ENCODE peak calls at places on chromosome 3, in five cellular contexts. W is pancreas, A is HCT116, P is tibial artery, I is lower leg skin. E is an unnamed sample.

GRCh38 chr3:14124223-14124614 is 451 bp downstream of the CHCHD4 start:
- DNase-seq in W (peak), A (no peak), P (peak), I (no peak), E (peak)

GRCh38 chr3:108883373-108883772 is 60.8 kb downstream of the TRAT1 start:
- DNase-seq in W (no peak), A (no peak), P (no peak), I (no peak), E (no peak)

GRCh38 chr3:121481116-121481895 is 64.5 kb downstream of the POLQ start:
- DNase-seq in W (no peak), A (no peak), P (no peak), I (no peak), E (no peak)

GRCh38 chr3:128282392-128283196 is 129.3 kb downstream of the EEFSEC start:
- DNase-seq in W (peak), A (no peak), P (peak), I (no peak), E (peak)

GRCh38 chr3:100781311-100781710 is 72.0 kb downstream of the TFG start:
- DNase-seq in W (no peak), A (no peak), P (no peak), I (no peak), E (no peak)

GRCh38 chr3:172089250-172089649 is 49.9 kb downstream of the FNDC3B start:
- DNase-seq in W (no peak), A (no peak), P (no peak), I (no peak), E (no peak)

GRCh38 chr3:109188726-109189125 is 52.2 kb downstream of the C3orf85 start:
- DNase-seq in W (no peak), A (no peak), P (no peak), I (no peak), E (no peak)

GRCh38 chr3:73036694-73037368 is 24.6 kb upstream of the EBLN2 start:
- DNase-seq in W (no peak), A (no peak), P (no peak), I (no peak), E (no peak)

GRCh38 chr3:113166719-113167492 is 44.5 kb upstream of the BOC start:
- DNase-seq in W (no peak), A (no peak), P (peak), I (no peak), E (no peak)

GRCh38 chr3:41301548-41301947 is 102.2 kb downstream of the CTNNB1 start:
- DNase-seq in W (no peak), A (no peak), P (no peak), I (no peak), E (no peak)

GRCh38 chr3:178455264-178455663 is 81.0 kb upstream of the KCNMB2 start:
- DNase-seq in W (no peak), A (no peak), P (no peak), I (no peak), E (no peak)

GRCh38 chr3:42014949-42015533 is 53.1 kb upstream of the ULK4 start:
- DNase-seq in W (peak), A (no peak), P (peak), I (peak), E (peak)

GRCh38 chr3:119559441-119559963 is at the start of gene CD80:
- DNase-seq in W (no peak), A (peak), P (peak), I (peak), E (peak)

GRCh38 chr3:17466028-17466427 is 276.4 kb downstream of the TBC1D5 start:
- DNase-seq in W (no peak), A (no peak), P (no peak), I (no peak), E (no peak)

GRCh38 chr3:42758126-42758525 is 14.9 kb downstream of the CCDC13 start:
- DNase-seq in W (no peak), A (no peak), P (peak), I (no peak), E (peak)

GRCh38 chr3:58116161-58116955 is 94.4 kb downstream of the DNASE1L3 start:
- DNase-seq in W (peak), A (no peak), P (no peak), I (no peak), E (no peak)

GRCh38 chr3:58109752-58110151 is 101.0 kb downstream of the DNASE1L3 start:
- DNase-seq in W (no peak), A (no peak), P (no peak), I (no peak), E (no peak)

GRCh38 chr3:58107597-58107996 is 99.4 kb downstream of the FLNB start:
- DNase-seq in W (no peak), A (no peak), P (no peak), I (no peak), E (no peak)

GRCh38 chr3:58112185-58112535 is 98.6 kb downstream of the DNASE1L3 start:
- DNase-seq in W (peak), A (no peak), P (no peak), I (no peak), E (no peak)

DNA sequence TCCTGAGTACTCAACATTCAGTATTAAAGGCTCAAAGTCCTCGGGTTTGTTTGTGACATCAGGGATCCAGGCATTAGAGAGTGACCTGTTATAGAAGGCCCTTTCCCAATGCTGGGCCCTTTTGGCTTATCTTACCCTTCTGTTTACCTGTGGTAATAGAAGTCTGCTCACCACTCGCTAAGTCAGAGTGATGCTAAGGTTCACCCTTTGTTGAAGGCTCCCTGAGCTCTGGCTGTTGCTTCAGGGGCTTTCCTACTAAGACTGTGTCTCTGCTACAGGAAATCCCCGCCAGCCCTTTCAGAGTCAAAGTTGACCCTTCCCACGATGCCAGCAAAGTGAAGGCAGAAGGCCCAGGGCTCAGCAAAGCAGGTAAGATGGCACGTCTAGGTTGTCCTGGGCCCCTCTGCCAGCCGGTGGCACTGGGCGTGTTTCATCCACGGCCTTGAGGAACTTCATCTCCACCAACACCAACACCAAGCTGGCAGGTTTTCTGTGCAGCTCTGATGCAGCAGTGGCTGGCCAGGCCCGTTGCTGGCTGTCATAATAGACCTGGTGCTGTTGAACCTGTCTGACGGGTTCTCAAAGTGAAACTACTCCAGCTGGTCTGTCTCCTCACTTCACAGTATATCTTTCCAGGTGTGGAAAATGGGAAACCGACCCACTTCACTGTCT is 99.1 kb downstream of the DNASE1L3 start:
- DNase-seq in W (peak), A (no peak), P (no peak), I (peak), E (no peak)
- H3K4me3 ChIP-seq in W (no peak), A (no peak), P (no peak), I (no peak), E (no peak)

GRCh38 chr3:51382947-51383578 is 2.0 kb upstream of the MANF start:
- DNase-seq in W (peak), A (no peak), P (no peak), I (no peak), E (peak)
- H3K4me3 ChIP-seq in W (no peak), A (peak), P (no peak), I (no peak), E (no peak)

DNA sequence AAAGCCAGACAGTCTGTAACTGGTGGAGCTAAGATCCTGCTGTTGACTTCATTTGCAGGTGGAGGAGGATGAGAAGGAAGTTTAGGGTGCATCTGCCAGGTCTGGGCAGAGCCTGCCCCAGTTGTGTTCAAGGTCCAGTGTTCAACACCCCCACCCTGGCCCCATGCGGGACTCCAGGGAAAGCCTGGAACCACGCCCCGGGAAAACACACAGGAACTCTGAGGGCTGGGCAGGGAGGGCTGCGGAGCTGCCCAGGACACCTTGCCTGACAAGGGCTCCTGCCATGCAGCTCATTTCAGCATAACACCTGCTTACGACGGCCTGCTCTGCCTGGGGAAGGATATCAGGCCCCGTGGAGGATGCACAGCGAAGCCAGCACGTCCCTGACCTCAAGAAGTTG is 286.3 kb downstream of the XXYLT1 start:
- DNase-seq in W (no peak), A (no peak), P (no peak), I (no peak), E (no peak)
- H3K4me3 ChIP-seq in W (no peak), A (peak), P (peak), I (no peak), E (peak)

GRCh38 chr3:71690222-71690821 is 34.9 kb downstream of the EIF4E3 start:
- DNase-seq in W (no peak), A (no peak), P (no peak), I (no peak), E (no peak)

GRCh38 chr3:71692139-71692538 is 33.1 kb downstream of the EIF4E3 start:
- DNase-seq in W (no peak), A (no peak), P (no peak), I (no peak), E (no peak)

GRCh38 chr3:71694358-71694999 is 30.7 kb downstream of the EIF4E3 start:
- DNase-seq in W (no peak), A (no peak), P (no peak), I (no peak), E (no peak)

GRCh38 chr3:71693641-71694040 is 31.6 kb downstream of the EIF4E3 start:
- DNase-seq in W (no peak), A (no peak), P (no peak), I (no peak), E (no peak)

GRCh38 chr3:71695000-71695482 is 30.2 kb downstream of the EIF4E3 start:
- DNase-seq in W (no peak), A (no peak), P (no peak), I (no peak), E (no peak)
- H3K4me3 ChIP-seq in W (no peak), A (no peak), P (no peak), I (no peak), E (no peak)

GRCh38 chr3:152709659-152710058 is 125.3 kb upstream of the P2RY1 start:
- DNase-seq in W (no peak), A (no peak), P (no peak), I (no peak), E (no peak)

GRCh38 chr3:152703245-152703900 is 131.6 kb upstream of the P2RY1 start:
- DNase-seq in W (no peak), A (no peak), P (no peak), I (no peak), E (no peak)

DNA sequence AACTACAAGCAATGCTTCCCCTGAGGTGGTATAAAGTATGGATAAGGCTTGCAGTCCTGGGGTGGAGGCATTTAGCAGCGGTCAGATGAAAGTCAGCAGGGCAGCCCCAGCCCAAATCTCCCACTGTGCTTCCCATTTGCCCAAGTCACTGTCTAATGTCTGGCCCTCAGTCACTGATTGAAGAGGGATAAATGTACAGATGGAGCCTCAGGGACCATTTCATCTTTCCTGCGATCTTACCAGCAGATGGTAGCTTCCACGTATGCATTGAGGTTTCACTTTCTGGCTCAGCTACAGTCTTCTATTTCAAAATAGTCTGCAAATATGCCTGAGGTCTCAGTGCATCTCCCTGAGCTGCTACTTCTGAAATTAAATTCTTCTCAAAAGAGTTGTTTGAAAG is 127.6 kb upstream of the P2RY1 start:
- DNase-seq in W (no peak), A (no peak), P (no peak), I (no peak), E (no peak)
- H3K4me3 ChIP-seq in W (no peak), A (no peak), P (no peak), I (no peak), E (no peak)

E was measured in coronary artery.